ENCODE peak calls at places on chromosomes 6 and 20, in seven cellular contexts. X, V, T, J, D, K and C are unnamed samples.

GRCh38 chr20:6053776-6054688 is at the start of gene LRRN4:
- DNase-seq in X (peak; percentile 86), V (no peak), T (no peak), J (no peak), D (no peak), K (no peak), C (no peak)

GRCh38 chr6:35601331-35602132 is 87.2 kb downstream of the FKBP5 start:
- DNase-seq in X (peak; percentile 81), V (no peak), T (peak; percentile 58), J (peak; percentile 88), D (no peak), K (peak; percentile 75), C (no peak)

GRCh38 chr20:2109425-2110210 is 8.0 kb downstream of the STK35 start:
- DNase-seq in X (no peak), V (no peak), T (peak; percentile 80), J (peak; percentile 62), D (no peak), K (no peak), C (no peak)

GRCh38 chr6:110853754-110854477 is 20.7 kb upstream of the AMD1 start:
- DNase-seq in X (peak; percentile 29), V (no peak), T (no peak), J (peak; percentile 13), D (no peak), K (no peak), C (no peak)

GRCh38 chr6:17492350-17492749 is 99.0 kb downstream of the CAP2 start:
- DNase-seq in X (no peak), V (no peak), T (no peak), J (no peak), D (no peak), K (no peak), C (no peak)

GRCh38 chr6:168451805-168452204 is 10.8 kb downstream of the SMOC2 start:
- DNase-seq in X (peak; percentile 30), V (no peak), T (no peak), J (no peak), D (no peak), K (no peak), C (no peak)

GRCh38 chr20:6818033-6818808 is 50.7 kb downstream of the BMP2 start:
- DNase-seq in X (peak; percentile 24), V (no peak), T (no peak), J (no peak), D (no peak), K (no peak), C (no peak)

GRCh38 chr6:44697333-44697732 is 309.8 kb downstream of the CDC5L start:
- DNase-seq in X (no peak), V (no peak), T (no peak), J (no peak), D (no peak), K (no peak), C (no peak)

GRCh38 chr6:14524319-14524718 is 406.7 kb downstream of the CD83 start:
- DNase-seq in X (no peak), V (no peak), T (peak; percentile 38), J (no peak), D (no peak), K (no peak), C (peak; percentile 82)

GRCh38 chr20:21067255-21067654 is 38.9 kb downstream of the LINC00237 start:
- DNase-seq in X (no peak), V (no peak), T (no peak), J (no peak), D (no peak), K (no peak), C (no peak)

GRCh38 chr6:108170607-108171290 is 4.9 kb downstream of the NR2E1 start:
- DNase-seq in X (no peak), V (no peak), T (no peak), J (peak; percentile 3), D (no peak), K (no peak), C (no peak)

GRCh38 chr6:136290406-136291010 is 862 bp upstream of the BCLAF1 start:
- DNase-seq in X (peak; percentile 46), V (peak; percentile 73), T (peak; percentile 87), J (peak; percentile 93), D (no peak), K (peak; percentile 94), C (peak; percentile 90)

GRCh38 chr6:161200610-161201201 is 73.2 kb downstream of the AGPAT4 start:
- DNase-seq in X (no peak), V (no peak), T (no peak), J (no peak), D (no peak), K (no peak), C (no peak)

GRCh38 chr20:49835031-49835430 is 22.4 kb downstream of the SLC9A8 start:
- DNase-seq in X (peak; percentile 58), V (no peak), T (no peak), J (no peak), D (no peak), K (no peak), C (no peak)

GRCh38 chr6:156563710-156564109 is 213.5 kb upstream of the ARID1B start:
- DNase-seq in X (no peak), V (no peak), T (peak; percentile 48), J (no peak), D (no peak), K (no peak), C (no peak)

GRCh38 chr6:169789146-169789943 is 37.9 kb downstream of the ERMARD start:
- DNase-seq in X (peak; percentile 17), V (no peak), T (no peak), J (peak; percentile 42), D (no peak), K (no peak), C (no peak)

GRCh38 chr20:50292324-50293243 is 102.0 kb downstream of the CEBPB start:
- DNase-seq in X (peak; percentile 85), V (no peak), T (peak; percentile 96), J (peak; percentile 93), D (no peak), K (peak; percentile 93), C (peak; percentile 95)

GRCh38 chr6:57173886-57174510 is 1.9 kb downstream of the BAG2 start:
- DNase-seq in X (peak; percentile 59), V (no peak), T (no peak), J (no peak), D (no peak), K (no peak), C (no peak)

GRCh38 chr6:6678185-6678671 is 89.7 kb downstream of the LY86 start:
- DNase-seq in X (peak; percentile 49), V (no peak), T (no peak), J (peak; percentile 40), D (no peak), K (no peak), C (no peak)

GRCh38 chr20:34529742-34530141 is 13.5 kb downstream of the DYNLRB1 start:
- DNase-seq in X (no peak), V (no peak), T (no peak), J (peak; percentile 15), D (no peak), K (peak; percentile 20), C (peak; percentile 28)

GRCh38 chr6:37352384-37352783 is 1.4 kb upstream of the RNF8 start:
- DNase-seq in X (no peak), V (no peak), T (no peak), J (no peak), D (no peak), K (no peak), C (no peak)

GRCh38 chr6:45460166-45460565 is 82.4 kb upstream of the SUPT3H start:
- DNase-seq in X (no peak), V (no peak), T (no peak), J (no peak), D (no peak), K (no peak), C (no peak)

GRCh38 chr6:29559524-29560287 is at the start of gene UBD:
- DNase-seq in X (no peak), V (no peak), T (no peak), J (no peak), D (no peak), K (no peak), C (no peak)

GRCh38 chr6:408599-409102 is 17.1 kb downstream of the IRF4 start:
- DNase-seq in X (no peak), V (no peak), T (peak; percentile 73), J (peak; percentile 74), D (no peak), K (no peak), C (no peak)

GRCh38 chr20:15449061-15449460 is 1111.6 kb upstream of the FLRT3 start:
- DNase-seq in X (no peak), V (no peak), T (no peak), J (no peak), D (no peak), K (no peak), C (no peak)

GRCh38 chr6:5706094-5707033 is 300.4 kb downstream of the NRN1 start:
- DNase-seq in X (no peak), V (no peak), T (no peak), J (peak; percentile 56), D (no peak), K (no peak), C (no peak)

GRCh38 chr6:25745836-25746235 is 8.7 kb upstream of the SLC17A4 start:
- DNase-seq in X (no peak), V (no peak), T (no peak), J (no peak), D (no peak), K (no peak), C (no peak)

GRCh38 chr6:29071831-29072723 is 15.0 kb downstream of the OR2B3 start:
- DNase-seq in X (peak; percentile 44), V (no peak), T (no peak), J (no peak), D (no peak), K (no peak), C (no peak)

GRCh38 chr6:160991411-160992322 is at the start of gene MAP3K4:
- DNase-seq in X (peak; percentile 58), V (peak; percentile 52), T (peak; percentile 88), J (peak; percentile 88), D (peak; percentile 77), K (peak; percentile 96), C (peak; percentile 87)

GRCh38 chr20:14829897-14830296 is 492.5 kb upstream of the FLRT3 start:
- DNase-seq in X (no peak), V (no peak), T (no peak), J (no peak), D (no peak), K (no peak), C (no peak)

GRCh38 chr6:3887150-3887700 is 38.1 kb downstream of the FAM50B start:
- DNase-seq in X (no peak), V (no peak), T (no peak), J (no peak), D (no peak), K (no peak), C (peak; percentile 76)

GRCh38 chr6:3419624-3420272 is 37.1 kb downstream of the SLC22A23 start:
- DNase-seq in X (no peak), V (no peak), T (no peak), J (no peak), D (no peak), K (no peak), C (no peak)

GRCh38 chr6:30163090-30163917 is at the start of gene TRIM15:
- DNase-seq in X (peak; percentile 60), V (no peak), T (no peak), J (no peak), D (no peak), K (no peak), C (no peak)

GRCh38 chr6:27791182-27791939 is 120.8 kb downstream of the OR2B2 start:
- DNase-seq in X (peak; percentile 44), V (peak; percentile 59), T (peak; percentile 58), J (peak; percentile 84), D (no peak), K (no peak), C (no peak)